ENCODE peak calls at places on chromosomes 1 and 21, in four cellular contexts. One of them, this sample, is unnamed.

GRCh38 chr1:64072089-64072835 is 131.2 kb upstream of the UBE2U start:
- DNase-seq in HepG2: no peak
- DNase-seq in GM12878: no peak
- DNase-seq in SK-N-SH: no peak
- DNase-seq in this sample: no peak

GRCh38 chr1:235093013-235093618 is 35.5 kb downstream of the TOMM20 start:
- DNase-seq in GM12878: no peak
- DNase-seq in SK-N-SH: peak
- DNase-seq in HepG2: peak
- DNase-seq in this sample: peak

GRCh38 chr1:156840880-156841279 is 18.0 kb downstream of the INSRR start:
- DNase-seq in SK-N-SH: no peak
- DNase-seq in HepG2: no peak
- DNase-seq in GM12878: no peak
- DNase-seq in this sample: no peak

GRCh38 chr21:18144341-18144740 is 100.3 kb upstream of the CHODL start:
- DNase-seq in GM12878: no peak
- DNase-seq in SK-N-SH: no peak
- DNase-seq in HepG2: no peak
- DNase-seq in this sample: no peak

GRCh38 chr1:172343246-172344099 is 77.0 kb upstream of the C1orf105 start:
- DNase-seq in HepG2: no peak
- DNase-seq in SK-N-SH: no peak
- DNase-seq in GM12878: no peak
- DNase-seq in this sample: no peak

GRCh38 chr21:26572668-26573381 is at the start of gene CYYR1:
- DNase-seq in HepG2: no peak
- DNase-seq in SK-N-SH: peak
- DNase-seq in GM12878: no peak
- DNase-seq in this sample: no peak

GRCh38 chr1:15424146-15424667 is 14.0 kb upstream of the CTRC start:
- DNase-seq in HepG2: no peak
- DNase-seq in GM12878: no peak
- DNase-seq in SK-N-SH: no peak
- DNase-seq in this sample: peak

GRCh38 chr1:201279313-201279712 is 4.0 kb upstream of the PKP1 start:
- DNase-seq in GM12878: no peak
- DNase-seq in HepG2: no peak
- DNase-seq in SK-N-SH: no peak
- DNase-seq in this sample: no peak

GRCh38 chr1:67191668-67192520 is 25.6 kb downstream of the IL23R start:
- DNase-seq in SK-N-SH: no peak
- DNase-seq in HepG2: no peak
- DNase-seq in GM12878: no peak
- DNase-seq in this sample: peak

GRCh38 chr21:41328660-41329300 is 12.2 kb downstream of the FAM3B start:
- DNase-seq in HepG2: no peak
- DNase-seq in SK-N-SH: no peak
- DNase-seq in GM12878: no peak
- DNase-seq in this sample: no peak

GRCh38 chr1:205061665-205062069 is 18.7 kb downstream of the CNTN2 start:
- DNase-seq in GM12878: peak
- DNase-seq in HepG2: peak
- DNase-seq in SK-N-SH: peak
- DNase-seq in this sample: peak

GRCh38 chr1:100038401-100039306 is 68.9 kb downstream of the SLC35A3 start:
- DNase-seq in SK-N-SH: peak
- DNase-seq in GM12878: no peak
- DNase-seq in HepG2: peak
- DNase-seq in this sample: peak

GRCh38 chr1:218171302-218171893 is 113.7 kb upstream of the RRP15 start:
- DNase-seq in HepG2: peak
- DNase-seq in GM12878: no peak
- DNase-seq in SK-N-SH: peak
- DNase-seq in this sample: no peak

GRCh38 chr1:160460683-160461287 is 60.4 kb downstream of the VANGL2 start:
- DNase-seq in GM12878: no peak
- DNase-seq in HepG2: no peak
- DNase-seq in SK-N-SH: no peak
- DNase-seq in this sample: peak
- TF ChIP-seq MXI1 in GM12878: no peak
- TF ChIP-seq MXI1 in HepG2: no peak
- TF ChIP-seq MXI1 in SK-N-SH: no peak
- TF ChIP-seq MXI1 in this sample: no peak

GRCh38 chr1:21605012-21605715 is 64.0 kb downstream of the RAP1GAP start:
- DNase-seq in SK-N-SH: no peak
- DNase-seq in HepG2: no peak
- DNase-seq in GM12878: no peak
- DNase-seq in this sample: no peak
- TF ChIP-seq MAX in SK-N-SH: no peak
- TF ChIP-seq MAX in HepG2: no peak
- TF ChIP-seq MAX in GM12878: no peak
- TF ChIP-seq MAX in this sample: no peak

DNA sequence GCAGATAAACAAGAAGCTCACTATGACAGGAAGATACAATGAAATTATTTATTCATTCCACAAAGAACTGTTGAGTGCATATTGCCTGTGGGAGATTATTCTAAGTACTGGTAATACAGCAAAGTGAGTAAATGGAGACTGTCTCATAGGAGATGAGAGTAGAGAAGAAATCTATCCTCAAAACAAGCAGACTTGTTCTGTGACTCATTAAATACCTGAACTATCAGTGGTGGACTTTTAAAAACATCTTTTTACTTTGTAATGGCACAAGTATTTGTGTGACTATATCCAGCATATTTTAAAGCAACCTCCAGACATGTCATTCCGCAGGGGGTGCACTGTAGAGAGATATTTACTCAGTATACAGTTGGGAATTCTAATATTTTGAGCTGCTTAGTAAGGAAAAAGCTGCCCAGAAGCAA is 259.2 kb downstream of the FMN2 start:
- DNase-seq in SK-N-SH: no peak
- DNase-seq in HepG2: no peak
- DNase-seq in GM12878: no peak
- DNase-seq in this sample: no peak
- TF ChIP-seq MXI1 in SK-N-SH: no peak
- TF ChIP-seq MXI1 in HepG2: no peak
- TF ChIP-seq MXI1 in GM12878: no peak
- TF ChIP-seq MXI1 in this sample: no peak

DNA sequence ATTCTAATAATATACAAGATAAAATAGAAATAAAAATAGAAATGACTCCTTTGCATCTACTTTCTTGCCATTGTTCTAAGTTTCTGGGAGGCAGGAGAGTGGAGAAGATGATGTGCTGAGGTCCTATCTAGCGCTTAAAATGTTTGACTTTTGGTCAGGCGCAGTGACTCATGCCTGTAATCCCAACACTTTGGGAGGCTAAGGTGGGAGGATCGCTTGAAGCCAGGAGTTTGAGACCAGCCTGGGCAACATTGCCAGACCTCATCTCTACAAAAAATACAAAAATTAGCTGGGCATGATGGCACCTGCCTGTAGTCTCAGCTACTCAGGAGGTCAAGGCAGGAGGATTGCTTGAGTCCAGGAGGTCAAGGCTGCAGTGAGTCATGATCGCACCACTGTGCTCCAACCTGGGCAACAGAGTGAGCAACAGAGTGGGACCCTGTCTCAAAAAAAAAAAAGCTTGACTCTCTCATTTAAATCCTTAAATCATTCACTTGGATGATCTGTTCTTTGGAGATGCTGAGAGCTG is 24.2 kb upstream of the SLC45A1 start:
- DNase-seq in SK-N-SH: no peak
- DNase-seq in GM12878: no peak
- DNase-seq in HepG2: no peak
- DNase-seq in this sample: no peak
- TF ChIP-seq MAX in SK-N-SH: no peak
- TF ChIP-seq MAX in GM12878: no peak
- TF ChIP-seq MAX in HepG2: no peak
- TF ChIP-seq MAX in this sample: no peak

GRCh38 chr1:214027498-214027897 is 39.7 kb downstream of the PROX1 start:
- DNase-seq in SK-N-SH: no peak
- DNase-seq in GM12878: no peak
- DNase-seq in HepG2: peak
- DNase-seq in this sample: no peak

GRCh38 chr1:214028095-214028494 is 40.3 kb downstream of the PROX1 start:
- DNase-seq in SK-N-SH: no peak
- DNase-seq in HepG2: peak
- DNase-seq in GM12878: no peak
- DNase-seq in this sample: no peak

GRCh38 chr1:214029796-214030195 is 42.0 kb downstream of the PROX1 start:
- DNase-seq in SK-N-SH: no peak
- DNase-seq in HepG2: no peak
- DNase-seq in GM12878: no peak
- DNase-seq in this sample: no peak

GRCh38 chr1:214028999-214029406 is 41.2 kb downstream of the PROX1 start:
- DNase-seq in GM12878: no peak
- DNase-seq in HepG2: peak
- DNase-seq in SK-N-SH: no peak
- DNase-seq in this sample: no peak

GRCh38 chr1:214028569-214028968 is 40.8 kb downstream of the PROX1 start:
- DNase-seq in GM12878: no peak
- DNase-seq in HepG2: no peak
- DNase-seq in SK-N-SH: peak
- DNase-seq in this sample: no peak
- TF ChIP-seq MXI1 in GM12878: no peak
- TF ChIP-seq MXI1 in HepG2: no peak
- TF ChIP-seq MXI1 in SK-N-SH: peak
- TF ChIP-seq MXI1 in this sample: no peak

GRCh38 chr1:6554907-6555778 is at the start of gene TAS1R1:
- DNase-seq in GM12878: no peak
- DNase-seq in SK-N-SH: no peak
- DNase-seq in HepG2: no peak
- DNase-seq in this sample: no peak
- TF ChIP-seq MAX in GM12878: no peak
- TF ChIP-seq MAX in SK-N-SH: no peak
- TF ChIP-seq MAX in HepG2: peak
- TF ChIP-seq MAX in this sample: no peak

GRCh38 chr1:154746620-154747299 is 123.3 kb downstream of the KCNN3 start:
- DNase-seq in SK-N-SH: no peak
- DNase-seq in GM12878: no peak
- DNase-seq in HepG2: no peak
- DNase-seq in this sample: no peak
- TF ChIP-seq MXI1 in SK-N-SH: no peak
- TF ChIP-seq MXI1 in GM12878: no peak
- TF ChIP-seq MXI1 in HepG2: no peak
- TF ChIP-seq MXI1 in this sample: no peak